ENCODE peak calls at places on chromosomes 7 and 10, in eight cellular contexts. A is KG1; C is MCF 10A; Q is GM04504; K is NCI-H1694 treated with DMSO at 0.1 percent for 48 hours; J is AG09319; G is central memory CD4-positive, alpha-beta T cell; V is retinal pigment epithelial cell. T is an unnamed sample.

GRCh38 chr10:75015440-75015839 is 96.0 kb upstream of the SAMD8 start:
- DNase-seq in A (no peak), C (no peak), Q (no peak), K (no peak), J (no peak), G (no peak), V (no peak), T (no peak)

GRCh38 chr7:156969972-156970420 is 20.5 kb downstream of the NOM1 start:
- DNase-seq in A (no peak), C (peak; percentile 40), Q (peak; percentile 12), K (peak; percentile 7), J (no peak), G (peak; percentile 8), V (no peak), T (no peak)

GRCh38 chr7:108112683-108113082 is 17.5 kb downstream of the LAMB4 start:
- DNase-seq in A (no peak), C (no peak), Q (no peak), K (no peak), J (no peak), G (no peak), V (no peak), T (no peak)

GRCh38 chr7:18894155-18894554 is 223.3 kb downstream of the TWIST1 start:
- DNase-seq in A (no peak), C (no peak), Q (no peak), K (no peak), J (no peak), G (no peak), V (no peak), T (no peak)

GRCh38 chr10:125786547-125786946 is 10.9 kb upstream of the MMP21 start:
- DNase-seq in A (no peak), C (no peak), Q (no peak), K (no peak), J (no peak), G (no peak), V (no peak), T (no peak)

GRCh38 chr10:23192396-23192740 is 256 bp downstream of the PTF1A start:
- DNase-seq in A (no peak), C (no peak), Q (no peak), K (no peak), J (no peak), G (no peak), V (no peak), T (no peak)

GRCh38 chr10:69407621-69408301 is 9.0 kb downstream of the TACR2 start:
- DNase-seq in A (no peak), C (no peak), Q (no peak), K (peak; percentile 65), J (no peak), G (no peak), V (no peak), T (no peak)

GRCh38 chr7:130276796-130277762 is 10.4 kb downstream of the CPA2 start:
- DNase-seq in A (no peak), C (peak; percentile 60), Q (no peak), K (no peak), J (no peak), G (no peak), V (peak; percentile 75), T (no peak)

GRCh38 chr7:30247546-30248386 is 36.6 kb upstream of the ZNRF2 start:
- DNase-seq in A (no peak), C (no peak), Q (no peak), K (peak; percentile 36), J (no peak), G (no peak), V (no peak), T (no peak)

GRCh38 chr7:64612452-64612851 is 49.6 kb upstream of the ZNF680 start:
- DNase-seq in A (no peak), C (no peak), Q (no peak), K (no peak), J (no peak), G (no peak), V (no peak), T (no peak)

GRCh38 chr7:138864667-138865066 is 66.7 kb upstream of the ATP6V0A4 start:
- DNase-seq in A (no peak), C (peak; percentile 96), Q (peak; percentile 66), K (no peak), J (no peak), G (no peak), V (peak; percentile 83), T (peak; percentile 82)

GRCh38 chr10:80459047-80459865 is 5.1 kb downstream of the TSPAN14 start:
- DNase-seq in A (peak; percentile 45), C (peak; percentile 88), Q (no peak), K (no peak), J (peak; percentile 76), G (peak; percentile 60), V (no peak), T (peak; percentile 12)

GRCh38 chr7:110623436-110623835 is 467.5 kb upstream of the LRRN3 start:
- DNase-seq in A (no peak), C (peak; percentile 8), Q (no peak), K (no peak), J (no peak), G (no peak), V (no peak), T (no peak)

GRCh38 chr7:44496385-44496784 is 5.9 kb upstream of the NUDCD3 start:
- DNase-seq in A (no peak), C (no peak), Q (no peak), K (no peak), J (no peak), G (no peak), V (no peak), T (no peak)

GRCh38 chr10:109894516-109894915 is 28.8 kb downstream of the XPNPEP1 start:
- DNase-seq in A (no peak), C (peak; percentile 90), Q (peak; percentile 51), K (no peak), J (no peak), G (no peak), V (no peak), T (no peak)

GRCh38 chr10:72106154-72106849 is 18.0 kb upstream of the SPOCK2 start:
- DNase-seq in A (no peak), C (no peak), Q (no peak), K (no peak), J (no peak), G (no peak), V (no peak), T (no peak)

GRCh38 chr7:15684834-15685233 is 1.6 kb downstream of the MEOX2 start:
- DNase-seq in A (no peak), C (no peak), Q (no peak), K (no peak), J (no peak), G (no peak), V (no peak), T (no peak)

GRCh38 chr7:877312-878232 is 1.2 kb downstream of the GET4 start:
- DNase-seq in A (no peak), C (peak; percentile 8), Q (no peak), K (no peak), J (no peak), G (no peak), V (no peak), T (no peak)

GRCh38 chr10:33152146-33152545 is 182.3 kb downstream of the NRP1 start:
- DNase-seq in A (no peak), C (no peak), Q (no peak), K (no peak), J (no peak), G (no peak), V (no peak), T (no peak)

GRCh38 chr7:37663693-37664092 is 19.9 kb upstream of the GPR141 start:
- DNase-seq in A (peak; percentile 35), C (no peak), Q (no peak), K (no peak), J (no peak), G (no peak), V (no peak), T (no peak)

GRCh38 chr10:76205361-76205760 is 773.9 kb downstream of the LRMDA start:
- DNase-seq in A (no peak), C (no peak), Q (no peak), K (no peak), J (no peak), G (no peak), V (no peak), T (no peak)

GRCh38 chr10:96259884-96260511 is 11.4 kb downstream of the BLNK start:
- DNase-seq in A (no peak), C (no peak), Q (no peak), K (peak; percentile 78), J (no peak), G (no peak), V (no peak), T (no peak)

GRCh38 chr10:102230861-102231356 is 4.8 kb downstream of the ELOVL3 start:
- DNase-seq in A (peak; percentile 25), C (no peak), Q (no peak), K (no peak), J (no peak), G (peak; percentile 48), V (no peak), T (no peak)

GRCh38 chr7:132932321-132933075 is 149.4 kb downstream of the CHCHD3 start:
- DNase-seq in A (no peak), C (no peak), Q (no peak), K (no peak), J (no peak), G (no peak), V (no peak), T (no peak)

GRCh38 chr7:11474902-11475585 is 357.0 kb downstream of the THSD7A start:
- DNase-seq in A (no peak), C (no peak), Q (no peak), K (no peak), J (no peak), G (no peak), V (no peak), T (no peak)

GRCh38 chr7:280461-280860 is 9.5 kb upstream of the FOXL3 start:
- DNase-seq in A (no peak), C (no peak), Q (no peak), K (no peak), J (no peak), G (no peak), V (no peak), T (no peak)

GRCh38 chr7:5237286-5237685 is 45.5 kb upstream of the SLC29A4 start:
- DNase-seq in A (no peak), C (no peak), Q (peak; percentile 48), K (no peak), J (peak; percentile 30), G (no peak), V (no peak), T (no peak)

GRCh38 chr10:75640803-75641202 is 209.4 kb downstream of the LRMDA start:
- DNase-seq in A (no peak), C (no peak), Q (no peak), K (no peak), J (no peak), G (no peak), V (no peak), T (no peak)

GRCh38 chr7:28999839-29000238 is 41.7 kb upstream of the TRIL start:
- DNase-seq in A (no peak), C (no peak), Q (no peak), K (no peak), J (no peak), G (no peak), V (no peak), T (no peak)

GRCh38 chr7:22782616-22783232 is 39.9 kb downstream of the TOMM7 start:
- DNase-seq in A (peak; percentile 17), C (peak; percentile 71), Q (no peak), K (peak; percentile 34), J (no peak), G (peak; percentile 43), V (no peak), T (no peak)

GRCh38 chr10:113985342-113985844 is 58.3 kb upstream of the ADRB1 start:
- DNase-seq in A (no peak), C (no peak), Q (no peak), K (no peak), J (no peak), G (no peak), V (no peak), T (no peak)

GRCh38 chr10:12628964-12629766 is 279.8 kb downstream of the CAMK1D start:
- DNase-seq in A (no peak), C (no peak), Q (no peak), K (no peak), J (no peak), G (no peak), V (peak; percentile 2), T (no peak)

GRCh38 chr7:115951547-115951946 is 79.0 kb downstream of the TFEC start:
- DNase-seq in A (no peak), C (no peak), Q (no peak), K (no peak), J (no peak), G (no peak), V (no peak), T (no peak)

GRCh38 chr7:30925117-30925516 is 13.5 kb downstream of the AQP1 start:
- DNase-seq in A (no peak), C (no peak), Q (no peak), K (no peak), J (no peak), G (no peak), V (no peak), T (no peak)

T was measured in SIG-M5.